ENCODE peak calls at places on chromosomes 3 and 15, in eight cellular contexts. U, X, R, J, H, Y, I and E are unnamed samples.

GRCh38 chr3:15953841-15954240 is 156.1 kb upstream of the ANKRD28 start:
- DNase-seq in I (no peak), R (no peak), Y (no peak), H (peak; percentile 65), X (no peak), J (no peak), U (no peak), E (peak; percentile 14)

GRCh38 chr3:94416768-94417167 is 353.9 kb downstream of the NSUN3 start:
- DNase-seq in X (no peak), U (no peak), R (no peak), I (no peak), Y (no peak), H (no peak), J (no peak), E (no peak)

GRCh38 chr3:126372413-126373145 is 15.4 kb upstream of the KLF15 start:
- DNase-seq in J (no peak), Y (no peak), X (no peak), R (no peak), H (no peak), U (no peak), I (no peak), E (no peak)

GRCh38 chr3:9691636-9692035 is 12.0 kb upstream of the CPNE9 start:
- DNase-seq in R (no peak), Y (no peak), X (no peak), H (no peak), J (no peak), I (no peak), U (no peak), E (no peak)

GRCh38 chr3:144774897-144775296 is 803.3 kb downstream of the DIPK2A start:
- DNase-seq in H (no peak), I (no peak), J (no peak), X (no peak), R (no peak), Y (no peak), U (no peak), E (peak; percentile 76)

GRCh38 chr15:48331796-48332641 is 790 bp downstream of the DUT start:
- DNase-seq in J (peak; percentile 78), Y (peak; percentile 80), X (no peak), I (peak; percentile 91), R (peak; percentile 52), U (peak; percentile 60), H (peak; percentile 78), E (peak; percentile 74)

GRCh38 chr3:138367912-138368311 is 19.5 kb downstream of the MRAS start:
- DNase-seq in Y (no peak), J (peak; percentile 44), H (no peak), I (no peak), R (no peak), U (no peak), X (peak; percentile 29), E (peak; percentile 89)

GRCh38 chr3:90221900-90222299 is 1114.5 kb downstream of the EPHA3 start:
- DNase-seq in Y (no peak), I (no peak), H (no peak), X (no peak), R (no peak), J (no peak), U (no peak), E (no peak)

GRCh38 chr3:133576169-133576568 is 2.7 kb downstream of the CDV3 start:
- DNase-seq in U (no peak), Y (no peak), X (no peak), H (no peak), R (no peak), I (no peak), J (no peak), E (peak; percentile 16)

GRCh38 chr15:80780416-80781221 is 1.4 kb downstream of the CEMIP start:
- DNase-seq in I (peak; percentile 81), R (peak; percentile 47), Y (peak; percentile 46), H (peak; percentile 8), U (peak; percentile 80), X (peak; percentile 75), J (no peak), E (peak; percentile 85)

GRCh38 chr3:88334187-88334868 is 184.6 kb downstream of the C3orf38 start:
- DNase-seq in X (no peak), R (no peak), Y (no peak), H (no peak), J (no peak), I (no peak), U (no peak), E (no peak)

GRCh38 chr15:69777356-69777755 is 320.4 kb downstream of the TLE3 start:
- DNase-seq in Y (no peak), J (no peak), R (no peak), H (no peak), X (no peak), U (no peak), I (no peak), E (no peak)

GRCh38 chr3:149792485-149793270 is at the start of gene ANKUB1:
- DNase-seq in Y (no peak), H (no peak), I (no peak), U (no peak), J (no peak), X (no peak), R (no peak), E (no peak)

GRCh38 chr15:63287109-63287508 is 9.7 kb downstream of the APH1B start:
- DNase-seq in I (no peak), X (peak; percentile 40), J (no peak), U (no peak), R (no peak), H (no peak), Y (no peak), E (peak; percentile 31)

GRCh38 chr3:9951962-9952805 is at the start of gene PRRT3:
- DNase-seq in I (peak; percentile 64), H (peak; percentile 23), J (no peak), R (no peak), X (peak; percentile 51), U (peak; percentile 42), Y (peak; percentile 71), E (peak; percentile 78)

GRCh38 chr3:172150896-172151295 is 111.5 kb downstream of the FNDC3B start:
- DNase-seq in J (no peak), U (no peak), Y (no peak), H (no peak), R (no peak), I (no peak), X (no peak), E (no peak)

GRCh38 chr3:8555705-8556314 is 54.2 kb downstream of the LMCD1 start:
- DNase-seq in Y (no peak), U (no peak), I (no peak), J (no peak), X (no peak), H (no peak), R (no peak), E (no peak)

GRCh38 chr3:137259709-137260108 is 301.9 kb downstream of the IL20RB start:
- DNase-seq in H (no peak), X (no peak), R (no peak), Y (no peak), U (no peak), J (no peak), I (peak; percentile 80), E (no peak)

GRCh38 chr3:33829720-33830119 is 31.3 kb downstream of the PDCD6IP start:
- DNase-seq in R (no peak), I (no peak), H (no peak), J (no peak), Y (no peak), X (no peak), U (no peak), E (no peak)

GRCh38 chr3:181933052-181933618 is 221.4 kb downstream of the SOX2 start:
- DNase-seq in H (no peak), R (no peak), U (no peak), J (no peak), I (no peak), Y (no peak), X (no peak), E (no peak)

GRCh38 chr3:131655076-131655685 is 152.4 kb upstream of the MRPL3 start:
- DNase-seq in Y (no peak), U (no peak), R (no peak), I (no peak), X (no peak), H (no peak), J (no peak), E (peak; percentile 62)

GRCh38 chr3:191775451-191776233 is 314.7 kb downstream of the PYDC2 start:
- DNase-seq in X (peak; percentile 44), Y (no peak), I (peak; percentile 62), R (peak; percentile 37), H (peak; percentile 63), U (no peak), J (no peak), E (peak; percentile 34)

GRCh38 chr15:62607643-62608042 is 434.9 kb upstream of the TPM1 start:
- DNase-seq in U (no peak), X (peak; percentile 70), H (peak; percentile 57), I (no peak), R (no peak), Y (no peak), J (no peak), E (peak; percentile 87)

GRCh38 chr15:95826831-95827230 is 503.7 kb upstream of the NR2F2 start:
- DNase-seq in U (no peak), H (peak; percentile 21), Y (no peak), X (no peak), R (peak; percentile 29), J (no peak), I (peak; percentile 58), E (no peak)

GRCh38 chr3:113697192-113698090 is 999 bp upstream of the USF3 start:
- DNase-seq in R (peak; percentile 19), H (peak; percentile 48), J (peak; percentile 57), X (peak; percentile 9), Y (peak; percentile 29), I (peak; percentile 58), U (no peak), E (peak; percentile 52)

GRCh38 chr15:74180689-74181602 is 7.4 kb downstream of the ISLR start:
- DNase-seq in I (no peak), U (no peak), X (no peak), H (no peak), R (no peak), Y (no peak), J (no peak), E (peak; percentile 31)

GRCh38 chr3:69182588-69183299 is 60.3 kb upstream of the LMOD3 start:
- DNase-seq in R (no peak), I (no peak), X (peak; percentile 91), U (no peak), H (peak; percentile 14), J (no peak), Y (no peak), E (peak; percentile 83)

GRCh38 chr3:124115965-124116364 is 124.0 kb upstream of the ROPN1 start:
- DNase-seq in U (no peak), R (no peak), J (no peak), X (peak; percentile 68), H (no peak), Y (no peak), I (no peak), E (peak; percentile 46)

GRCh38 chr15:61910839-61911369 is 149.3 kb downstream of the VPS13C start:
- DNase-seq in J (no peak), R (no peak), I (no peak), U (no peak), H (no peak), X (peak; percentile 1), Y (no peak), E (no peak)

GRCh38 chr3:185552358-185552877 is at the start of gene LIPH:
- DNase-seq in I (peak; percentile 75), H (peak; percentile 51), X (peak; percentile 37), U (no peak), R (peak; percentile 73), J (no peak), Y (no peak), E (peak; percentile 76)

GRCh38 chr3:190673157-190673556 is 159.3 kb downstream of the IL1RAP start:
- DNase-seq in I (no peak), R (no peak), J (no peak), U (no peak), H (no peak), Y (no peak), X (peak; percentile 70), E (peak; percentile 51)

GRCh38 chr3:149717391-149718056 is 34.8 kb downstream of the COMMD2 start:
- DNase-seq in R (peak; percentile 59), Y (peak; percentile 49), J (peak; percentile 15), U (peak; percentile 48), I (peak; percentile 83), H (peak; percentile 76), X (peak; percentile 76), E (peak; percentile 80)

GRCh38 chr3:186235554-186235953 is 126.5 kb downstream of the DGKG start:
- DNase-seq in X (no peak), Y (no peak), U (no peak), R (no peak), J (no peak), H (no peak), I (no peak), E (no peak)